ENCODE peak calls at places on chromosomes 6 and 20, in seven cellular contexts. One of them, this sample, is unnamed.
A peak's percentile ranks its signal among the peaks of the same experiment; 100 is the strongest.

GRCh38 chr20:30811896-30812671 is 445.4 kb upstream of the DEFB115 start:
- DNase-seq in heart right ventricle: no peak
- DNase-seq in left lung: peak; percentile 88
- DNase-seq in GM06990: peak; percentile 40
- DNase-seq in dorsolateral prefrontal cortex: no peak
- DNase-seq in thoracic aorta: no peak
- DNase-seq in foreskin fibroblast: peak; percentile 32
- DNase-seq in this sample: peak; percentile 50

GRCh38 chr6:33799714-33800113 is 4.1 kb downstream of the MLN start:
- DNase-seq in heart right ventricle: no peak
- DNase-seq in left lung: peak; percentile 17
- DNase-seq in GM06990: no peak
- DNase-seq in dorsolateral prefrontal cortex: no peak
- DNase-seq in thoracic aorta: no peak
- DNase-seq in foreskin fibroblast: no peak
- DNase-seq in this sample: no peak

GRCh38 chr6:158002249-158002950 is 20.7 kb downstream of the SYNJ2 start:
- DNase-seq in heart right ventricle: no peak
- DNase-seq in left lung: no peak
- DNase-seq in GM06990: no peak
- DNase-seq in dorsolateral prefrontal cortex: no peak
- DNase-seq in thoracic aorta: no peak
- DNase-seq in foreskin fibroblast: no peak
- DNase-seq in this sample: no peak

GRCh38 chr6:155791186-155791585 is 335.5 kb upstream of the NOX3 start:
- DNase-seq in heart right ventricle: no peak
- DNase-seq in left lung: no peak
- DNase-seq in GM06990: no peak
- DNase-seq in dorsolateral prefrontal cortex: no peak
- DNase-seq in thoracic aorta: no peak
- DNase-seq in foreskin fibroblast: no peak
- DNase-seq in this sample: no peak

GRCh38 chr20:56439784-56440291 is 27.8 kb downstream of the CASS4 start:
- DNase-seq in heart right ventricle: peak; percentile 63
- DNase-seq in left lung: no peak
- DNase-seq in GM06990: no peak
- DNase-seq in dorsolateral prefrontal cortex: no peak
- DNase-seq in thoracic aorta: no peak
- DNase-seq in foreskin fibroblast: peak; percentile 99
- DNase-seq in this sample: no peak

GRCh38 chr20:61833807-61834610 is 231.7 kb downstream of the TAF4 start:
- DNase-seq in heart right ventricle: no peak
- DNase-seq in left lung: peak; percentile 55
- DNase-seq in GM06990: no peak
- DNase-seq in dorsolateral prefrontal cortex: no peak
- DNase-seq in thoracic aorta: no peak
- DNase-seq in foreskin fibroblast: no peak
- DNase-seq in this sample: no peak

GRCh38 chr6:64727075-64727474 is 980.0 kb downstream of the EYS start:
- DNase-seq in heart right ventricle: no peak
- DNase-seq in left lung: no peak
- DNase-seq in GM06990: no peak
- DNase-seq in dorsolateral prefrontal cortex: no peak
- DNase-seq in thoracic aorta: no peak
- DNase-seq in foreskin fibroblast: no peak
- DNase-seq in this sample: no peak

GRCh38 chr6:115972679-115973078 is 88.0 kb downstream of the FRK start:
- DNase-seq in heart right ventricle: no peak
- DNase-seq in left lung: no peak
- DNase-seq in GM06990: no peak
- DNase-seq in dorsolateral prefrontal cortex: no peak
- DNase-seq in thoracic aorta: no peak
- DNase-seq in foreskin fibroblast: no peak
- DNase-seq in this sample: no peak

GRCh38 chr6:124823240-124824105 is 138.8 kb upstream of the RNF217 start:
- DNase-seq in heart right ventricle: no peak
- DNase-seq in left lung: no peak
- DNase-seq in GM06990: no peak
- DNase-seq in dorsolateral prefrontal cortex: no peak
- DNase-seq in thoracic aorta: no peak
- DNase-seq in foreskin fibroblast: no peak
- DNase-seq in this sample: no peak

GRCh38 chr20:36932476-36933426 is 18.8 kb downstream of the SAMHD1 start:
- DNase-seq in heart right ventricle: no peak
- DNase-seq in left lung: no peak
- DNase-seq in GM06990: no peak
- DNase-seq in dorsolateral prefrontal cortex: no peak
- DNase-seq in thoracic aorta: no peak
- DNase-seq in foreskin fibroblast: no peak
- DNase-seq in this sample: no peak

GRCh38 chr6:47457370-47457769 is 20.2 kb upstream of the CD2AP start:
- DNase-seq in heart right ventricle: no peak
- DNase-seq in left lung: no peak
- DNase-seq in GM06990: no peak
- DNase-seq in dorsolateral prefrontal cortex: no peak
- DNase-seq in thoracic aorta: no peak
- DNase-seq in foreskin fibroblast: no peak
- DNase-seq in this sample: no peak

GRCh38 chr20:258963-259362 is 1.4 kb downstream of the DEFB132 start:
- DNase-seq in heart right ventricle: no peak
- DNase-seq in left lung: no peak
- DNase-seq in GM06990: no peak
- DNase-seq in dorsolateral prefrontal cortex: no peak
- DNase-seq in thoracic aorta: no peak
- DNase-seq in foreskin fibroblast: no peak
- DNase-seq in this sample: no peak

GRCh38 chr6:71349395-71349794 is 60.8 kb downstream of the OGFRL1 start:
- DNase-seq in heart right ventricle: no peak
- DNase-seq in left lung: no peak
- DNase-seq in GM06990: no peak
- DNase-seq in dorsolateral prefrontal cortex: no peak
- DNase-seq in thoracic aorta: no peak
- DNase-seq in foreskin fibroblast: no peak
- DNase-seq in this sample: no peak

GRCh38 chr6:125165256-125165655 is 11.7 kb downstream of the TPD52L1 start:
- DNase-seq in heart right ventricle: no peak
- DNase-seq in left lung: no peak
- DNase-seq in GM06990: no peak
- DNase-seq in dorsolateral prefrontal cortex: no peak
- DNase-seq in thoracic aorta: no peak
- DNase-seq in foreskin fibroblast: no peak
- DNase-seq in this sample: no peak

GRCh38 chr20:15702161-15702560 is 871.1 kb downstream of the KIF16B start:
- DNase-seq in heart right ventricle: no peak
- DNase-seq in left lung: no peak
- DNase-seq in GM06990: no peak
- DNase-seq in dorsolateral prefrontal cortex: no peak
- DNase-seq in thoracic aorta: no peak
- DNase-seq in foreskin fibroblast: peak; percentile 14
- DNase-seq in this sample: no peak

GRCh38 chr6:27672113-27672799 is 199.4 kb upstream of the ZNF184 start:
- DNase-seq in heart right ventricle: no peak
- DNase-seq in left lung: no peak
- DNase-seq in GM06990: peak; percentile 80
- DNase-seq in dorsolateral prefrontal cortex: no peak
- DNase-seq in thoracic aorta: no peak
- DNase-seq in foreskin fibroblast: peak; percentile 62
- DNase-seq in this sample: peak; percentile 70

GRCh38 chr20:3158968-3159431 is 665 bp downstream of the FASTKD5 start:
- DNase-seq in heart right ventricle: no peak
- DNase-seq in left lung: no peak
- DNase-seq in GM06990: no peak
- DNase-seq in dorsolateral prefrontal cortex: no peak
- DNase-seq in thoracic aorta: no peak
- DNase-seq in foreskin fibroblast: no peak
- DNase-seq in this sample: peak; percentile 38

GRCh38 chr6:37611516-37611915 is 86.2 kb downstream of the MDGA1 start:
- DNase-seq in heart right ventricle: no peak
- DNase-seq in left lung: no peak
- DNase-seq in GM06990: no peak
- DNase-seq in dorsolateral prefrontal cortex: no peak
- DNase-seq in thoracic aorta: no peak
- DNase-seq in foreskin fibroblast: no peak
- DNase-seq in this sample: no peak

GRCh38 chr20:31695849-31696804 is 26.5 kb downstream of the BCL2L1 start:
- DNase-seq in heart right ventricle: no peak
- DNase-seq in left lung: no peak
- DNase-seq in GM06990: no peak
- DNase-seq in dorsolateral prefrontal cortex: no peak
- DNase-seq in thoracic aorta: peak; percentile 53
- DNase-seq in foreskin fibroblast: peak; percentile 95
- DNase-seq in this sample: no peak

GRCh38 chr20:24813936-24814335 is 135.1 kb upstream of the CST7 start:
- DNase-seq in heart right ventricle: no peak
- DNase-seq in left lung: no peak
- DNase-seq in GM06990: no peak
- DNase-seq in dorsolateral prefrontal cortex: no peak
- DNase-seq in thoracic aorta: no peak
- DNase-seq in foreskin fibroblast: no peak
- DNase-seq in this sample: no peak

GRCh38 chr20:34638532-34638931 is 38.4 kb downstream of the PIGU start:
- DNase-seq in heart right ventricle: no peak
- DNase-seq in left lung: no peak
- DNase-seq in GM06990: no peak
- DNase-seq in dorsolateral prefrontal cortex: no peak
- DNase-seq in thoracic aorta: no peak
- DNase-seq in foreskin fibroblast: no peak
- DNase-seq in this sample: no peak

GRCh38 chr20:38230253-38230551 is 30.3 kb downstream of the KIAA1755 start:
- DNase-seq in heart right ventricle: no peak
- DNase-seq in left lung: no peak
- DNase-seq in GM06990: no peak
- DNase-seq in dorsolateral prefrontal cortex: no peak
- DNase-seq in thoracic aorta: no peak
- DNase-seq in foreskin fibroblast: no peak
- DNase-seq in this sample: no peak
- TF ChIP-seq CTCF in heart right ventricle: no peak
- TF ChIP-seq CTCF in left lung: no peak
- TF ChIP-seq CTCF in GM06990: no peak
- TF ChIP-seq CTCF in dorsolateral prefrontal cortex: no peak
- TF ChIP-seq CTCF in thoracic aorta: no peak
- TF ChIP-seq CTCF in foreskin fibroblast: no peak
- TF ChIP-seq CTCF in this sample: no peak

GRCh38 chr6:13814176-13814937 is at the start of gene MCUR1:
- DNase-seq in heart right ventricle: peak; percentile 87
- DNase-seq in left lung: peak; percentile 95
- DNase-seq in GM06990: peak; percentile 96
- DNase-seq in dorsolateral prefrontal cortex: peak; percentile 69
- DNase-seq in thoracic aorta: peak; percentile 63
- DNase-seq in foreskin fibroblast: peak; percentile 85
- DNase-seq in this sample: peak; percentile 95
- TF ChIP-seq CTCF in heart right ventricle: no peak
- TF ChIP-seq CTCF in left lung: no peak
- TF ChIP-seq CTCF in GM06990: no peak
- TF ChIP-seq CTCF in dorsolateral prefrontal cortex: peak; percentile 57
- TF ChIP-seq CTCF in thoracic aorta: no peak
- TF ChIP-seq CTCF in foreskin fibroblast: no peak
- TF ChIP-seq CTCF in this sample: peak; percentile 33

GRCh38 chr6:161745594-161745993 is 471.7 kb upstream of the AGPAT4 start:
- DNase-seq in heart right ventricle: no peak
- DNase-seq in left lung: no peak
- DNase-seq in GM06990: no peak
- DNase-seq in dorsolateral prefrontal cortex: no peak
- DNase-seq in thoracic aorta: no peak
- DNase-seq in foreskin fibroblast: no peak
- DNase-seq in this sample: no peak

GRCh38 chr6:161749576-161749975 is 475.7 kb upstream of the AGPAT4 start:
- DNase-seq in heart right ventricle: no peak
- DNase-seq in left lung: no peak
- DNase-seq in GM06990: no peak
- DNase-seq in dorsolateral prefrontal cortex: no peak
- DNase-seq in thoracic aorta: no peak
- DNase-seq in foreskin fibroblast: no peak
- DNase-seq in this sample: no peak

GRCh38 chr6:161750677-161751076 is 476.8 kb upstream of the AGPAT4 start:
- DNase-seq in heart right ventricle: no peak
- DNase-seq in left lung: no peak
- DNase-seq in GM06990: no peak
- DNase-seq in dorsolateral prefrontal cortex: no peak
- DNase-seq in thoracic aorta: no peak
- DNase-seq in foreskin fibroblast: no peak
- DNase-seq in this sample: no peak

GRCh38 chr6:161745128-161745527 is 471.3 kb upstream of the AGPAT4 start:
- DNase-seq in heart right ventricle: no peak
- DNase-seq in left lung: no peak
- DNase-seq in GM06990: no peak
- DNase-seq in dorsolateral prefrontal cortex: no peak
- DNase-seq in thoracic aorta: no peak
- DNase-seq in foreskin fibroblast: no peak
- DNase-seq in this sample: no peak

DNA sequence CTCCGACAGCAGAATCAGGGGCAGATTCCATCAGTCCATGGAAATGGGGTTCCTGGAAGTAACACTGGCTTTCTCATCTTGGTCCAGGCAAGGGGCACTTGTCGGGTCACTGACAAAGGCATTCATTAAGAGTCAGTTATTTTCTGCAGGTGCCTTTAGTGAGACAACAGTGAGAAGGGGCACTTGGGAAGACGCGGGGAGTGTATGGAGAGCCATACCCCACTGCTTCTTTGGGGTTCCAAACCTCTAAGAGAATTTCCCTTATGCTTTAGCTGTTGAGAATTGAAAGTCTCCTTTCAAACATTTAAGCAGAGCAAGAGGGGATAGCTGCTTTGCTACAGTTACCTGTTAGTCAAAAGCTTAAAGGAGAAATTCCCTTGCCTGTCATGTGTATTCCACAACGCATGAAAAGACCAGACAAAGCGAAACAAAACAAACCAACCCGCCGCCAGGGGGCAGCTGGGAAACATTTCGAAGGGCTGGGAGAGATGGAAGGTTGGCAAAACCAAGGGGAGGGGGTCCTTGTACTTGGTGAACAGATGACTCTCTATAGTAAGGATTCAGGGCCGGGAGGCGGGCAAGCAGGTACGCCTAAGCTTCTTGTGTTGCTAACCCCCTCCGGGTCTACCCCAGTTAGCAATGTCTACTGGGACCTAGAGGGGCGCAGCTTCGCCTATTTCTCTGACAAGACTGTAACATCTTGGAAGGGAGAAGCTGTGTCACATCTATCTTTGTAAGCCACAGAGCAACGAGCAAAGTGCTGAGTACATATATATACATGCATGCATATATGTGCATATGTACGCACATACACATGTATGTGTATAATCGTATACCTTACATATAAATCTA is 474.9 kb upstream of the AGPAT4 start:
- DNase-seq in heart right ventricle: peak; percentile 45
- DNase-seq in left lung: no peak
- DNase-seq in GM06990: no peak
- DNase-seq in dorsolateral prefrontal cortex: peak; percentile 47
- DNase-seq in thoracic aorta: no peak
- DNase-seq in foreskin fibroblast: no peak
- DNase-seq in this sample: peak; percentile 22
- TF ChIP-seq CTCF in heart right ventricle: peak; percentile 61
- TF ChIP-seq CTCF in left lung: peak; percentile 40
- TF ChIP-seq CTCF in GM06990: peak; percentile 40
- TF ChIP-seq CTCF in dorsolateral prefrontal cortex: peak; percentile 62
- TF ChIP-seq CTCF in thoracic aorta: no peak
- TF ChIP-seq CTCF in foreskin fibroblast: no peak
- TF ChIP-seq CTCF in this sample: peak; percentile 24

GRCh38 chr6:69162811-69163210 is 527.7 kb downstream of the ADGRB3 start:
- DNase-seq in heart right ventricle: no peak
- DNase-seq in left lung: no peak
- DNase-seq in GM06990: no peak
- DNase-seq in dorsolateral prefrontal cortex: no peak
- DNase-seq in thoracic aorta: no peak
- DNase-seq in foreskin fibroblast: no peak
- DNase-seq in this sample: no peak

GRCh38 chr6:69164564-69165252 is 529.6 kb downstream of the ADGRB3 start:
- DNase-seq in heart right ventricle: no peak
- DNase-seq in left lung: no peak
- DNase-seq in GM06990: no peak
- DNase-seq in dorsolateral prefrontal cortex: no peak
- DNase-seq in thoracic aorta: no peak
- DNase-seq in foreskin fibroblast: no peak
- DNase-seq in this sample: no peak
- TF ChIP-seq CTCF in heart right ventricle: peak; percentile 25
- TF ChIP-seq CTCF in left lung: peak; percentile 18
- TF ChIP-seq CTCF in GM06990: peak; percentile 24
- TF ChIP-seq CTCF in dorsolateral prefrontal cortex: peak; percentile 14
- TF ChIP-seq CTCF in thoracic aorta: no peak
- TF ChIP-seq CTCF in foreskin fibroblast: peak; percentile 14
- TF ChIP-seq CTCF in this sample: no peak